ENCODE peak calls at places on chromosomes 2 and 18, in six cellular contexts. P is stomach, Q is PC-9, H is left ventricle myocardium inferior, B is fibroblast of lung, S is cardiac fibroblast. Z is an unnamed sample.

GRCh38 chr2:79292936-79293335 is 133.4 kb upstream of the REG3A start:
- DNase-seq in P (no peak), B (no peak), Q (no peak), H (no peak), S (no peak), Z (no peak)

GRCh38 chr2:111118455-111119003 is 2.2 kb upstream of the BCL2L11 start:
- DNase-seq in B (no peak), P (no peak), Q (no peak), H (peak; percentile 28), S (no peak), Z (no peak)

GRCh38 chr2:223123859-223124610 is 72.0 kb downstream of the KCNE4 start:
- DNase-seq in Q (no peak), S (peak; percentile 42), H (no peak), B (peak; percentile 53), P (no peak), Z (no peak)

GRCh38 chr2:189347540-189347939 is 93.7 kb upstream of the WDR75 start:
- DNase-seq in P (no peak), B (peak; percentile 98), H (no peak), Q (peak; percentile 18), S (peak; percentile 97), Z (peak; percentile 89)

GRCh38 chr2:189408294-189408693 is 33.0 kb upstream of the WDR75 start:
- DNase-seq in H (no peak), S (no peak), P (no peak), Q (no peak), B (no peak), Z (no peak)

GRCh38 chr2:202034249-202035088 is 814 bp downstream of the FZD7 start:
- DNase-seq in Q (peak; percentile 27), S (peak; percentile 26), H (peak; percentile 28), B (peak; percentile 51), P (no peak), Z (peak; percentile 54)

GRCh38 chr2:237704476-237705224 is 77.3 kb downstream of the LRRFIP1 start:
- DNase-seq in B (peak; percentile 60), H (no peak), S (peak; percentile 64), Q (no peak), P (no peak), Z (peak; percentile 70)

GRCh38 chr18:62979172-62979571 is 263.8 kb downstream of the PHLPP1 start:
- DNase-seq in P (peak; percentile 60), S (peak; percentile 76), B (peak; percentile 94), Q (no peak), H (no peak), Z (peak; percentile 83)

GRCh38 chr18:77650799-77651385 is 401.2 kb downstream of the GALR1 start:
- DNase-seq in P (peak; percentile 57), H (peak; percentile 76), B (peak; percentile 8), Q (peak; percentile 20), S (peak; percentile 63), Z (peak; percentile 15)

GRCh38 chr2:12044857-12045256 is 298.4 kb downstream of the LPIN1 start:
- DNase-seq in S (no peak), P (no peak), Q (no peak), H (no peak), B (no peak), Z (no peak)

GRCh38 chr18:64398320-64398719 is 249.4 kb upstream of the LINC00305 start:
- DNase-seq in Q (no peak), S (no peak), B (no peak), P (no peak), H (no peak), Z (no peak)

GRCh38 chr2:157825885-157826284 is 50.2 kb downstream of the ACVR1 start:
- DNase-seq in B (peak; percentile 64), H (no peak), P (no peak), Q (peak; percentile 18), S (peak; percentile 63), Z (peak; percentile 99)

GRCh38 chr2:231557571-231558217 is 27.4 kb upstream of the NMUR1 start:
- DNase-seq in B (peak; percentile 89), S (peak; percentile 94), H (peak; percentile 76), P (peak; percentile 57), Q (peak; percentile 42), Z (peak; percentile 76)

GRCh38 chr2:47321006-47321405 is 82.0 kb upstream of the MSH2 start:
- DNase-seq in P (no peak), S (no peak), H (no peak), Q (no peak), B (no peak), Z (no peak)

GRCh38 chr2:55419236-55419513 is 481 bp downstream of the CCDC88A start:
- DNase-seq in B (peak; percentile 39), S (peak; percentile 42), H (no peak), P (no peak), Q (no peak), Z (peak; percentile 33)

GRCh38 chr2:18149660-18150246 is 271.3 kb downstream of the KCNS3 start:
- DNase-seq in B (peak; percentile 75), Q (no peak), H (no peak), P (no peak), S (peak; percentile 58), Z (peak; percentile 62)

GRCh38 chr2:105397959-105398521 is 811 bp downstream of the FHL2 start:
- DNase-seq in H (no peak), S (peak; percentile 55), B (peak; percentile 58), P (no peak), Q (no peak), Z (no peak)

GRCh38 chr2:221426929-221427328 is 145.2 kb downstream of the EPHA4 start:
- DNase-seq in P (no peak), H (no peak), B (no peak), S (no peak), Q (no peak), Z (no peak)

GRCh38 chr2:28152585-28153284 is 239.9 kb upstream of the FOSL2 start:
- DNase-seq in H (no peak), P (no peak), Q (no peak), S (peak; percentile 35), B (peak; percentile 36), Z (peak; percentile 81)

GRCh38 chr2:59585657-59586056 is 967.8 kb downstream of the BCL11A start:
- DNase-seq in P (no peak), H (no peak), B (no peak), Q (no peak), S (no peak), Z (no peak)

GRCh38 chr18:54822872-54823845 is 5.1 kb upstream of the RAB27B start:
- DNase-seq in S (peak; percentile 87), Q (peak; percentile 27), H (no peak), B (peak; percentile 93), P (no peak), Z (peak; percentile 95)

GRCh38 chr18:31275722-31276463 is 42.1 kb upstream of the DSG1 start:
- DNase-seq in Q (peak; percentile 10), H (no peak), S (peak; percentile 31), B (no peak), P (no peak), Z (peak; percentile 84)

GRCh38 chr2:150486539-150487484 is 655 bp downstream of the RND3 start:
- DNase-seq in H (no peak), P (peak; percentile 50), S (peak; percentile 63), B (peak; percentile 65), Q (no peak), Z (no peak)

GRCh38 chr2:117935436-117935835 is 78.4 kb downstream of the CCDC93 start:
- DNase-seq in S (no peak), H (no peak), P (no peak), Q (no peak), B (no peak), Z (no peak)

GRCh38 chr18:11020454-11020853 is 128.9 kb downstream of the PIEZO2 start:
- DNase-seq in H (no peak), Q (no peak), P (no peak), S (no peak), B (no peak), Z (no peak)

GRCh38 chr2:158184001-158184400 is 82.3 kb downstream of the UPP2 start:
- DNase-seq in B (no peak), S (no peak), H (no peak), Q (no peak), P (no peak), Z (no peak)

GRCh38 chr2:69798909-69799526 is 30.4 kb upstream of the GMCL1 start:
- DNase-seq in P (no peak), H (no peak), B (peak; percentile 53), Q (peak; percentile 37), S (peak; percentile 79), Z (peak; percentile 74)

GRCh38 chr18:45642802-45643201 is 27.5 kb downstream of the SLC14A2 start:
- DNase-seq in Q (no peak), B (no peak), P (no peak), S (no peak), H (no peak), Z (no peak)

GRCh38 chr2:210443527-210443926 is 33.0 kb downstream of the LANCL1 start:
- DNase-seq in P (no peak), H (no peak), B (no peak), Q (no peak), S (no peak), Z (no peak)

GRCh38 chr2:177692042-177692823 is 299.7 kb downstream of the AGPS start:
- DNase-seq in S (no peak), H (no peak), Q (no peak), B (no peak), P (no peak), Z (peak; percentile 80)

GRCh38 chr2:172113617-172114016 is 10.9 kb upstream of the DLX2 start:
- DNase-seq in Q (no peak), P (no peak), B (peak; percentile 66), H (no peak), S (peak; percentile 55), Z (no peak)
- TF ChIP-seq CTCF in Q (peak; percentile 56), P (no peak), B (no peak), H (peak; percentile 57), S (no peak), Z (no peak)

GRCh38 chr2:44932079-44932478 is 9.4 kb upstream of the SIX3 start:
- DNase-seq in S (no peak), Q (no peak), H (no peak), B (no peak), P (no peak), Z (no peak)
- H3K4me3 ChIP-seq in S (no peak overlapping the region), Q (no peak overlapping the region), H (no peak overlapping the region), B (no peak overlapping the region), P (no peak overlapping the region), Z (no peak overlapping the region)

GRCh38 chr2:29238497-29238896 is 123.3 kb downstream of the CLIP4 start:
- DNase-seq in Q (peak; percentile 35), B (no peak), H (no peak), S (peak; percentile 33), P (no peak), Z (peak; percentile 60)
- TF ChIP-seq CTCF in Q (peak; percentile 69), B (peak; percentile 66), H (peak; percentile 62), S (peak; percentile 97), P (no peak), Z (peak; percentile 86)

DNA sequence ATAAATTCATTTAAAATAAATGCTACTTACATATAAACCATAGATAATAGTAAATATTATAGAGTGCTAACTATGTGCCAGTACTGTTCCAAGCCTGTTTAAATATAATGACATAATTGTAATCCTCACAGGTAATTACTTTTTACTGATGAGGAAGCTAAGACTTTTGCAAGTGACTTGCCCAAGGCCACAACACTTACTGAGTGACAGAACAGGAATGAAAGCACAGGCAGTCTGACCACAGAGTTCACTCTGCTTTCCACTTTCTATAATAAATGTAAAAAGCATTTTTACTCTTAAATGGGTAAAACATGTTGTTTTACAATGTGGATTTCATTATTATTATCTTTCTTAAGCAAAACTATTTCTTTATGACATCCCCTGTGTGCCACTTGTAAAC is 537.8 kb upstream of the SLC39A10 start:
- DNase-seq in Q (no peak), S (no peak), B (no peak), H (no peak), P (no peak), Z (no peak)
- H3K4me3 ChIP-seq in Q (no peak overlapping the region), S (no peak overlapping the region), B (no peak overlapping the region), H (no peak overlapping the region), P (no peak overlapping the region), Z (no peak overlapping the region)